ENCODE peak calls at places on chromosomes 3 and 15, in nine cellular contexts. Z, C, M, S, W, K, R, N and T are unnamed samples.

GRCh38 chr3:55620361-55621025 is 133.4 kb upstream of the WNT5A start:
- DNase-seq in K (no peak), Z (peak), C (peak), W (no peak), M (no peak), R (no peak), N (peak), S (peak), T (no peak)

GRCh38 chr3:169999433-169999832 is 32.8 kb downstream of the SEC62 start:
- DNase-seq in M (no peak), C (peak), W (no peak), R (no peak), Z (peak), S (no peak), K (no peak), N (no peak), T (no peak)

GRCh38 chr3:124826703-124827102 is 60.5 kb downstream of the ITGB5 start:
- DNase-seq in W (peak), Z (no peak), R (no peak), C (no peak), S (peak), M (no peak), N (no peak), K (no peak), T (no peak)

GRCh38 chr3:65752636-65753035 is 286.1 kb downstream of the MAGI1 start:
- DNase-seq in Z (no peak), C (no peak), R (no peak), K (no peak), N (no peak), M (no peak), S (no peak), W (no peak), T (no peak)

GRCh38 chr15:48458876-48459275 is 127.6 kb downstream of the DUT start:
- DNase-seq in C (no peak), W (no peak), R (no peak), S (no peak), K (no peak), Z (no peak), M (no peak), N (no peak), T (no peak)

GRCh38 chr3:101902041-101902440 is 52.7 kb downstream of the NFKBIZ start:
- DNase-seq in K (no peak), C (peak), W (peak), S (no peak), Z (no peak), M (no peak), R (no peak), N (peak), T (no peak)

GRCh38 chr3:184540777-184541681 is 20.6 kb upstream of the EPHB3 start:
- DNase-seq in Z (peak), N (peak), M (peak), K (peak), W (no peak), R (peak), C (peak), S (peak), T (peak)

GRCh38 chr3:134666466-134666865 is 15.6 kb upstream of the KY start:
- DNase-seq in R (no peak), K (no peak), N (no peak), W (no peak), Z (no peak), S (no peak), M (no peak), C (no peak), T (no peak)

GRCh38 chr3:3693593-3693992 is 105.6 kb upstream of the LRRN1 start:
- DNase-seq in C (no peak), N (no peak), Z (no peak), S (no peak), K (no peak), R (no peak), W (no peak), M (no peak), T (no peak)

GRCh38 chr3:47536221-47536891 is 22.8 kb upstream of the ELP6 start:
- DNase-seq in M (no peak), K (no peak), R (peak), S (no peak), C (no peak), Z (peak), W (no peak), N (no peak), T (no peak)

GRCh38 chr3:115691964-115692363 is 68.7 kb downstream of the GAP43 start:
- DNase-seq in C (no peak), S (no peak), R (no peak), W (no peak), M (no peak), N (no peak), K (no peak), Z (no peak), T (no peak)

GRCh38 chr3:50676031-50676705 is 1.4 kb downstream of the DOCK3 start:
- DNase-seq in W (no peak), N (no peak), Z (no peak), C (no peak), R (no peak), K (no peak), M (no peak), S (no peak), T (no peak)

GRCh38 chr3:50674349-50675178 is at the start of gene DOCK3:
- DNase-seq in S (peak), K (peak), W (no peak), R (peak), Z (peak), C (peak), M (peak), N (no peak), T (peak)

GRCh38 chr3:50672656-50673055 is 2.1 kb upstream of the DOCK3 start:
- DNase-seq in K (no peak), W (no peak), S (no peak), N (no peak), R (no peak), Z (no peak), C (no peak), M (no peak), T (no peak)

GRCh38 chr3:50673937-50674336 is 790 bp upstream of the DOCK3 start:
- DNase-seq in W (no peak), M (no peak), S (no peak), Z (no peak), K (no peak), C (no peak), R (no peak), N (no peak), T (no peak)

DNA sequence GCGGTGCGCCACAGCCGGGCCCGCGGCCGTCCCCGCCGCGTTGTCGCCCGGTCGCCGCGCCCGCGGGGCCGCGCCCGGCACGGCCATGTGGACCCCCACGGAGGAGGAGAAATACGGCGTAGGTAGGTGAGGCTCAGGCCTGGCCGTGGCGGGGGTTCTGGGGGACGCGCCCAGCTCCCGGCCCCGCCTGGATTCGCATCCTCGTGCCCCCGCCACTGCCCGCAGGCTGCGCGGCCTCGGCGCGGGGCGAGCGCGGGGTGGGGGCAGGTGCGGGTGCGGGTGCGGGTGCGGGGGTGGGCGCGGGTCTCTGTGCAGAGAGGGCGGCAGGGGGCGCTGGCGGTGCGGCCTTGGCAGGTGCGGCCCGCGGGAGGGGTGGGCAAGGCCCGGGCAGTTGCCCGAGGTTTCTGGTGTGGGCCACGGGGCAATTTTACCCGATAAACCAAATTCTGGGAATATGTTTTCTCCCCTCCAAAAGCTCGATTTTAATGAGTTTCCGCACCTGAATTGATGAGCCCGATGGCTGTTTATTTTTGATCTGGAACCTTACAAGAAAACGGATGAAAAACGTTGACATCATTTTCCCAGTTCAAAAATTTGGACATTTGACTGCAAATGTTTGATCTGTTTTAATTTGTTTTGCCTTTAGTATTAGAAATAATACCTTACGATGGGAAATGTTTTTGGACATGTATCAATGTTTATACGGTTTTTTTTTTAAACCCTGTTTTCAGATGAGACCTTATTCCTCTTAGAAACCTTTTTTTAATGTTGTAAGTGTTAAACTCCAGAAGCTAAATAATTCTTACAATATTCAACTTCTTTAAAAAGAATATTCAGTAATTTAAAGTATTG is 678 bp downstream of the DOCK3 start:
- DNase-seq in Z (peak), W (no peak), S (peak), M (peak), C (no peak), R (peak), K (peak), N (no peak), T (peak)
- TF ChIP-seq CTCF in Z (peak), W (no peak), S (peak), M (peak), C (peak), R (peak), K (peak), N (peak), T (peak)

GRCh38 chr3:25910997-25911396 is 121.1 kb downstream of the OXSM start:
- DNase-seq in S (peak), N (no peak), W (no peak), Z (no peak), R (peak), K (no peak), M (no peak), C (peak), T (peak)
- TF ChIP-seq CTCF in S (peak), N (peak), W (peak), Z (peak), R (peak), K (peak), M (no peak), C (peak), T (peak)

GRCh38 chr3:20130122-20130521 is 55.9 kb downstream of the SGO1 start:
- DNase-seq in S (no peak), Z (no peak), N (no peak), C (no peak), M (no peak), K (no peak), W (no peak), R (peak), T (no peak)
- TF ChIP-seq CTCF in S (peak), Z (no peak), N (no peak), C (no peak), M (peak), K (no peak), W (no peak), R (peak), T (no peak)

DNA sequence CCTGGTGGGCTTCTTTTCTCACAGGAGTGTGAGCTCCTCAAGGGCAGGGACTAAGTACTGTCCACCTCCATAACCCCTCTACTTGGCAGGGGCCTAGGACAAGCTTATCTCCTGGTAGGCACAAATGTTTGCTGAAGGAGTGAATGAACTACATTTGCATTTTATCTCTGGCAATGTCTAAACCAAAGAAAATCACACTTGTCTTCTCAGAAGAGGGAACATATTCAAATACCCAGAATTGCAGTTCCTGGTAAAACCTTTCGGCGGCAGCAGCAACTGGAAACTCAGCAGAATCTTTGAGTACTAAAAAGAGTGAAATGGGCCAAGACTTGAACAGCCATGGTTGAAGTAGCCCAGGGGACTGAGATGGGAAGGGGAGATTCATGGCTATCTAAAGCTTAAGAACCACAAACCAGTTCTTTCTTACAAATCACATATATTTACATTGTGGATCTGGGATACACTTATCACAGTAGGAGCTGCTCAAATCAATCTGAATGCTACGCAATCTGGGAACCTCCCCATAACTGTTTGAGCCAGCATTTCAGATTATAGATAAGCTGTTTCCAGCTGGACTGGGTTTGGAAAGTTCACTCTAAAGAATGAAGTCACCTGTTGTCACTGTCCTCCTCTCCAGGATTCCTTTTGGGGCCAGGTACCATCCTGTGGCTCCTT is 18.7 kb upstream of the PTPN9 start:
- DNase-seq in C (peak), S (peak), M (no peak), N (no peak), Z (no peak), K (peak), R (peak), W (no peak), T (no peak)
- TF ChIP-seq CTCF in C (peak), S (peak), M (peak), N (peak), Z (peak), K (peak), R (peak), W (no peak), T (peak)

DNA sequence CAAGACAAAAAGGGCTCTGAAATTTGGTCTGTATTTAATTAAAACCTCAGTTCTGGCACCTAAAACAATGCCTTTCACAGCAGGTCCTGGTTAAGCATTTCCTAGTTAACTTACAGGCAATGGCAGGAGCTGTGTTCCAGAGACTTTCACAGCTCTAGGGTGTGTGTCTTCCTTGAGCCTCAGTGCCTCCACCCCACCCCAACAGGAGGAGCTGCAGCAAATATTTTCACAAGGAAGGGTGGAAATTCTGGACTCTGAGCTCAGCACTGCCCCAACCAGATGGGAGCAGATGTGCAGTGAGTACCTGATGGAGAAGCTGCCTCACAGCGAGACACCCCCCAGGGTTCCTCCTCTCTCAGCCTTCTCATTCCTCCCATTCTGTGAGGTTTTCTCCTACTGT is 106.3 kb upstream of the SPATA12 start:
- DNase-seq in C (no peak), M (no peak), Z (no peak), R (no peak), K (no peak), S (no peak), W (no peak), N (no peak), T (no peak)
- TF ChIP-seq CTCF in C (no peak), M (no peak), Z (no peak), R (no peak), K (no peak), S (no peak), W (no peak), N (peak), T (no peak)